ENCODE peak calls at places on chromosomes 7 and 10, in six cellular contexts. N is A673, J is fibroblast of lung, O is HepG2, I is ovary, F is endothelial cell of umbilical vein. W is an unnamed sample.

GRCh38 chr7:79789584-79790345 is 336.3 kb upstream of the MAGI2 start:
- DNase-seq in N (no peak), I (no peak), J (peak; percentile 78), O (no peak), F (no peak), W (no peak)

GRCh38 chr10:42755028-42755451 is 27.6 kb upstream of the BMS1 start:
- DNase-seq in O (no peak), F (no peak), J (no peak), I (no peak), N (no peak), W (no peak)

GRCh38 chr10:97498841-97499560 is at the start of gene UBTD1:
- DNase-seq in F (peak; percentile 66), I (peak; percentile 68), N (peak; percentile 39), J (peak; percentile 41), O (peak; percentile 19), W (peak; percentile 57)

GRCh38 chr7:90918303-90918702 is 322.2 kb downstream of the CDK14 start:
- DNase-seq in F (no peak), O (no peak), N (no peak), J (no peak), I (no peak), W (no peak)

GRCh38 chr10:62911210-62911963 is 95.2 kb upstream of the EGR2 start:
- DNase-seq in I (no peak), O (no peak), N (no peak), J (no peak), F (no peak), W (peak; percentile 49)

GRCh38 chr10:118911361-118911760 is 118.2 kb upstream of the NANOS1 start:
- DNase-seq in J (peak; percentile 2), I (no peak), N (no peak), O (peak; percentile 58), F (peak; percentile 12), W (peak; percentile 18)

GRCh38 chr10:124562425-124563060 is 100.9 kb downstream of the LHPP start:
- DNase-seq in F (no peak), J (no peak), O (no peak), I (no peak), N (no peak), W (no peak)

GRCh38 chr7:132991615-132992587 is 90.0 kb downstream of the CHCHD3 start:
- DNase-seq in N (no peak), J (no peak), O (no peak), F (no peak), I (no peak), W (no peak)

GRCh38 chr7:95092332-95092731 is 184.9 kb downstream of the PPP1R9A start:
- DNase-seq in F (no peak), N (no peak), I (no peak), J (no peak), O (no peak), W (no peak)

GRCh38 chr10:17847586-17848296 is 38.6 kb downstream of the MRC1 start:
- DNase-seq in J (peak; percentile 51), N (peak; percentile 59), I (no peak), F (peak; percentile 31), O (no peak), W (no peak)

GRCh38 chr7:104096683-104097082 is 107.2 kb upstream of the RELN start:
- DNase-seq in O (peak; percentile 78), F (peak; percentile 11), J (no peak), N (peak; percentile 54), I (no peak), W (no peak)

GRCh38 chr7:46838463-46838862 is 743.4 kb downstream of the TNS3 start:
- DNase-seq in N (peak; percentile 63), J (no peak), F (no peak), O (no peak), I (no peak), W (no peak)

GRCh38 chr10:89534826-89535166 is 598 bp downstream of the SLC16A12 start:
- DNase-seq in J (no peak), I (no peak), F (no peak), N (no peak), O (no peak), W (no peak)

GRCh38 chr10:89537361-89537760 is 2.0 kb upstream of the SLC16A12 start:
- DNase-seq in F (no peak), J (no peak), N (no peak), I (no peak), O (no peak), W (no peak)

GRCh38 chr10:89532476-89532875 is 2.9 kb downstream of the SLC16A12 start:
- DNase-seq in J (no peak), I (no peak), O (no peak), F (no peak), N (no peak), W (no peak)

GRCh38 chr10:89536013-89536354 is 590 bp upstream of the SLC16A12 start:
- DNase-seq in J (no peak), F (no peak), O (no peak), N (no peak), I (no peak), W (no peak)

GRCh38 chr10:89535185-89536012 is at the start of gene SLC16A12:
- DNase-seq in I (peak; percentile 21), F (no peak), N (peak; percentile 36), J (peak; percentile 18), O (no peak), W (peak; percentile 36)
- H3K27ac ChIP-seq in I (no peak within 1 kb of the TSS), F (no peak within 1 kb of the TSS), N (no peak within 1 kb of the TSS), J (no peak within 1 kb of the TSS), O (no peak within 1 kb of the TSS), W (peak within 1 kb of the TSS; percentile 82)

GRCh38 chr7:107045195-107045960 is 873 bp downstream of the PRKAR2B start:
- DNase-seq in F (peak; percentile 48), N (peak; percentile 56), I (no peak), J (no peak), O (no peak), W (no peak)
- H3K27me3 ChIP-seq in F (no peaks in the 10 kb centered on the region), N (no peaks in the 10 kb centered on the region), I (no peaks in the 10 kb centered on the region), J (no peaks in the 10 kb centered on the region), O (peaks cover 33% of the 10 kb centered on the region), W (no peaks in the 10 kb centered on the region)

DNA sequence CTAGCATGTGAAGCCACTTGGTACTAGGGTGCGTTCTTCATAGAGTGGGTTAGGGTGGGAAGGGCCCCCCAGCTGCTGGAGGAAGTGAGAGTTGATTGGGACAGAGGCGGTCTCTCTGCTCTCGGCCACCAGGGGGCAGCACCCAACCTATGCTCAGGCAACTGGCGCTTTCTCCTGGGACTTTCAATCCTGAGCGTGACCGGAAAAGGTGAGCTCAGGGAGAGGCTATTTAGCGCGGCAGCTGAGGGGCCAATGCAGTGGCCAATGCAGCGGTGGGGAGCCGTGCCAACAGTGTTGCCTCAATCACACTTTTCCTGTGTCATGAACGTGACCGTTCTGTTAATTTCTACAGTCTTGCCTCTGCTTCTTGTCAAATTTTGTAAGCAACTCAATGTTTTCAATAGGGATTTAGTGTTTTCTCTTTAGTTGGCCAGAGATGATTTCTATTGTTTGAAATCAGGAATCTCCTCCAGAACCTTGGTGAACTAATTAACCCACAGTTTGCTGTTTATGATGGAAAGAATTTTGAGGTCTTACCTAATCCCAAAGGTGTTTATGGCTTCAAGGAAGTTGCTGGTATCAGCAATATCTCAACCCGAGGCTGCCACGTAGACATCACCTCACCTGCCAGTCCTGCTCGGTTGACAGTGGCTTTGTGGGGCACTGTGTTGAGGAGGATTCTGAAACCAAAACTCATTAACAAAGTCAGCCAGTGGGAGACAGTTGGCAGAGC is 67.9 kb upstream of the PDZD8 start:
- DNase-seq in F (peak; percentile 87), N (peak; percentile 69), J (peak; percentile 29), O (peak; percentile 41), I (peak; percentile 84), W (peak; percentile 91)
- H3K27ac ChIP-seq in F (no peak overlapping the region), N (no peak overlapping the region), J (no peak overlapping the region), O (no peak overlapping the region), I (no peak overlapping the region), W (no peak overlapping the region)

DNA sequence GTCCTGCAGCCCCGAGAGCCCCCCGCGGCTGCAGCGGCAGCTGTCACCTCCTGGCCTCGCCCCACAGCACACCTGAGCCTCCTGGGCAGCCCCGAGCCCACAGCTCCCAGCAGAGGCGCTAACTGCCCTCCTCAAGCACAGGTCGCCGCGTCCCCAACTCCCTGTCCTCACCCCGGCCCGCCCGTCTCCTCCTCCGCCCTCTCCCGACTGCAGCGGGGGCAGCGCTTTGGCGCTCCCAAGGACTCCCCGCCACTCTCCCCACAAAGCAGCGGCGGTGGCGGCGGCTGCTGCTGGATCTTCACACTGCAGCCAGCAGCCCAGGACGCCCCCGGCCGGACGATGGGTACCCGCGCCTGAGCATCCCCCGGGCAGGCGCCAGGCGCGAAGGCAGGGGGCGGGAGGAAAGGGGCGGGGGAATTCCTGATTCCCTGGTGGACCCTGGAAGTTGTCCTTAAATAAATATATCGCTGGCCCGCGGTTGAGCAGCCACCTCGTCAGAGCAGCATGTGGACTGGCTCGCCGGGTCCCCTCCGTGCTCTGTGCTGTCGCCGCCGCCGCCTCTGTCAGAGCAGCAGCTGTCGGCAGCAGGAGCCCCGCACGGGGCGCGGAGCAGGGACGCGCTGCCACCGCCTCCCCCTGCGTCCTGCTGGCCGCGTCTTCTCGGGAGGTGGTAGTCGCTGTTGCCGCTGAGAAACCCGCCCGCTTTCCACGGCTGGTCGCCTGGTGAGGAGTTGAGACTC is at the start of gene ZNF804B:
- DNase-seq in I (no peak), O (no peak), F (peak; percentile 7), J (no peak), N (no peak), W (peak; percentile 18)
- H3K27me3 ChIP-seq in I (no peaks in the 10 kb centered on the region), O (peaks cover 22% of the 10 kb centered on the region), F (peaks cover 25% of the 10 kb centered on the region), J (peaks cover 15% of the 10 kb centered on the region), N (peaks cover 85% of the 10 kb centered on the region), W (no peaks in the 10 kb centered on the region)

GRCh38 chr7:55140981-55141278 is 122.1 kb downstream of the EGFR start:
- DNase-seq in I (no peak), J (no peak), O (no peak), F (no peak), N (no peak), W (no peak)
- H3K27ac ChIP-seq in I (no peak overlapping the region), J (peak overlapping the region; percentile 71), O (no peak overlapping the region), F (no peak overlapping the region), N (no peak overlapping the region), W (no peak overlapping the region)

GRCh38 chr7:49775949-49776443 is 2.6 kb downstream of the VWC2 start:
- DNase-seq in O (no peak), F (no peak), J (no peak), N (no peak), I (no peak), W (no peak)
- H3K27me3 ChIP-seq in O (peaks cover 21% of the 10 kb centered on the region), F (peaks cover 10% of the 10 kb centered on the region), J (peaks cover 17% of the 10 kb centered on the region), N (peaks cover 29% of the 10 kb centered on the region), I (no peaks in the 10 kb centered on the region), W (no peaks in the 10 kb centered on the region)

DNA sequence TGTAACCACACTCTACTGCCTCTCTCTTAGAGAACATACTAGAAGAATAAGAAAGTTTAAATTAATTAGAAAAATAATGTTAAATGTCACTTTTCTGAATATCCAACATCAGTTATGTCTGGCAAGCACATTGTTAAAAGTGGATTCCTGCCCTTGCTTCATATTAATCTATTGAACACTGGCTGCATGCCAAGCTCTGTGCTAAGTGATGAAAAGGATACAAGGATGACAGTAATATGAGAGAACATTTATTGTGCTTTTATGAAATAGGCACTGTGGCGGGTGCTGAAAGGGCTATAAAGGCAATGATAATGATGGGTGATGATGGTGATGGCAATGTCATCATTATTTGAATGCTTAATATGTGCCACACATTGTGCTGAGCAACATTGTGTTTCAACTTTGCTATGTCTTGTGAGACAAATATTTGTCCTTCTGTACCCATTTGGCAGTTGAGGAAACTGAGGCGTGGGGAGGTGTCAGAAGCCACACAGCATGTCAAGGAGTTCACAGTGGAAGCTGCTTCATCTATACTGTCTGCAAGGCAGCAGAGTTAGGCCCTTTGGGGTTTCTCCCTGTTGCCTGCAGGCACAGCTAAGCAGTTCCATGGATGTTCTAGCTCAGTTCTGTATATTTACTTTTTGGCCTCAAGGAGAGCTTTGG is 64.2 kb upstream of the RAPGEF5 start:
- DNase-seq in I (no peak), N (peak; percentile 37), J (peak; percentile 16), O (no peak), F (no peak), W (peak; percentile 62)
- H3K27ac ChIP-seq in I (no peak overlapping the region), N (no peak overlapping the region), J (no peak overlapping the region), O (no peak overlapping the region), F (no peak overlapping the region), W (no peak overlapping the region)